ENCODE peak calls at places on chromosome 3, in nine cellular contexts. One of them, this sample, is unnamed. For H3K4me1, the result is how much of the 10 kb centered on the place peaks cover.

GRCh38 chr3:156433910-156434309 is 121.0 kb downstream of the SSR3 start:
- DNase-seq in psoas muscle: no peak
- DNase-seq in heart right ventricle: no peak
- DNase-seq in mammary epithelial cell: no peak
- DNase-seq in esophagus squamous epithelium: no peak
- DNase-seq in A549: no peak
- DNase-seq in ovary: no peak
- DNase-seq in endodermal cell: no peak
- DNase-seq in adrenal gland: no peak
- DNase-seq in this sample: no peak

GRCh38 chr3:194395767-194396527 is 3.1 kb downstream of the GP5 start:
- DNase-seq in psoas muscle: no peak
- DNase-seq in heart right ventricle: peak
- DNase-seq in mammary epithelial cell: no peak
- DNase-seq in esophagus squamous epithelium: no peak
- DNase-seq in A549: no peak
- DNase-seq in ovary: peak
- DNase-seq in endodermal cell: peak
- DNase-seq in adrenal gland: no peak
- DNase-seq in this sample: no peak

GRCh38 chr3:55771503-55771902 is 284.4 kb upstream of the WNT5A start:
- DNase-seq in psoas muscle: no peak
- DNase-seq in heart right ventricle: no peak
- DNase-seq in mammary epithelial cell: no peak
- DNase-seq in esophagus squamous epithelium: no peak
- DNase-seq in A549: no peak
- DNase-seq in ovary: no peak
- DNase-seq in endodermal cell: no peak
- DNase-seq in adrenal gland: no peak
- DNase-seq in this sample: no peak

GRCh38 chr3:30102372-30102771 is 504.0 kb upstream of the TGFBR2 start:
- DNase-seq in psoas muscle: no peak
- DNase-seq in heart right ventricle: no peak
- DNase-seq in mammary epithelial cell: no peak
- DNase-seq in esophagus squamous epithelium: no peak
- DNase-seq in A549: no peak
- DNase-seq in ovary: no peak
- DNase-seq in endodermal cell: no peak
- DNase-seq in adrenal gland: no peak
- DNase-seq in this sample: no peak

GRCh38 chr3:105417538-105418289 is 51.0 kb downstream of the ALCAM start:
- DNase-seq in psoas muscle: no peak
- DNase-seq in heart right ventricle: no peak
- DNase-seq in mammary epithelial cell: peak
- DNase-seq in esophagus squamous epithelium: no peak
- DNase-seq in A549: no peak
- DNase-seq in ovary: no peak
- DNase-seq in endodermal cell: no peak
- DNase-seq in adrenal gland: no peak
- DNase-seq in this sample: no peak

GRCh38 chr3:100089802-100090668 is 24.3 kb downstream of the FILIP1L start:
- DNase-seq in psoas muscle: peak
- DNase-seq in heart right ventricle: peak
- DNase-seq in mammary epithelial cell: peak
- DNase-seq in esophagus squamous epithelium: no peak
- DNase-seq in A549: peak
- DNase-seq in ovary: no peak
- DNase-seq in endodermal cell: peak
- DNase-seq in adrenal gland: peak
- DNase-seq in this sample: no peak

GRCh38 chr3:189947948-189948723 is 172.6 kb downstream of the P3H2 start:
- DNase-seq in psoas muscle: no peak
- DNase-seq in heart right ventricle: no peak
- DNase-seq in mammary epithelial cell: peak
- DNase-seq in esophagus squamous epithelium: no peak
- DNase-seq in A549: no peak
- DNase-seq in ovary: no peak
- DNase-seq in endodermal cell: peak
- DNase-seq in adrenal gland: no peak
- DNase-seq in this sample: no peak

GRCh38 chr3:188914556-188914955 is 257.2 kb upstream of the TPRG1 start:
- DNase-seq in psoas muscle: no peak
- DNase-seq in heart right ventricle: no peak
- DNase-seq in mammary epithelial cell: no peak
- DNase-seq in esophagus squamous epithelium: no peak
- DNase-seq in A549: no peak
- DNase-seq in ovary: no peak
- DNase-seq in endodermal cell: no peak
- DNase-seq in adrenal gland: no peak
- DNase-seq in this sample: no peak

GRCh38 chr3:127637546-127637945 is 8.6 kb downstream of the PODXL2 start:
- DNase-seq in psoas muscle: no peak
- DNase-seq in heart right ventricle: no peak
- DNase-seq in mammary epithelial cell: no peak
- DNase-seq in esophagus squamous epithelium: no peak
- DNase-seq in A549: no peak
- DNase-seq in ovary: no peak
- DNase-seq in endodermal cell: no peak
- DNase-seq in adrenal gland: no peak
- DNase-seq in this sample: peak

GRCh38 chr3:61869378-61869777 is 308.0 kb downstream of the PTPRG start:
- DNase-seq in psoas muscle: no peak
- DNase-seq in heart right ventricle: no peak
- DNase-seq in mammary epithelial cell: no peak
- DNase-seq in esophagus squamous epithelium: no peak
- DNase-seq in A549: no peak
- DNase-seq in ovary: no peak
- DNase-seq in endodermal cell: no peak
- DNase-seq in adrenal gland: no peak
- DNase-seq in this sample: no peak

GRCh38 chr3:71258526-71258925 is 325.0 kb downstream of the FOXP1 start:
- DNase-seq in psoas muscle: no peak
- DNase-seq in heart right ventricle: no peak
- DNase-seq in mammary epithelial cell: no peak
- DNase-seq in esophagus squamous epithelium: no peak
- DNase-seq in A549: no peak
- DNase-seq in ovary: no peak
- DNase-seq in endodermal cell: no peak
- DNase-seq in adrenal gland: no peak
- DNase-seq in this sample: no peak

GRCh38 chr3:15476378-15476777 is 45.1 kb downstream of the COLQ start:
- DNase-seq in psoas muscle: no peak
- DNase-seq in heart right ventricle: no peak
- DNase-seq in mammary epithelial cell: no peak
- DNase-seq in esophagus squamous epithelium: no peak
- DNase-seq in A549: no peak
- DNase-seq in ovary: no peak
- DNase-seq in endodermal cell: peak
- DNase-seq in adrenal gland: no peak
- DNase-seq in this sample: no peak

DNA sequence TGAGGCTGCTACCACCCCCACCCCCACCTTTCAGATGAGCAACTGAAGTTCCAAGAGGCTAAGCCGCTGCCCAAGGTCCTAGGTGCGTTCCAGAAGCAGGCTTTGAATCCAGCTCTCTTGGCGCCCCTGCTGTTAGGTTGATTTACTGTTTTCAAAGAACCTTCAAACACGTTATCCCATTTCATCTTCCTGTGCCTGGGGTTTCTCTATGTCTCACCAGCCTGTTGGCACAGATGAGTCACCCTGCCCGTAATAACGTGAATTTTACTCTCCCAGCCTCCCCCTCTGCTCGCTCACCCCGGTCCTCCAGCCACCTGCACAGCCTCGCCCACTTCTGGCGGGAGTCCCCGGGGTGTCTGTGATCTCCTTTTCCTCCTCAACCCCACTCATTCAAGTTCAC is 13.1 kb upstream of the TSEN2 start:
- DNase-seq in psoas muscle: no peak
- DNase-seq in heart right ventricle: no peak
- DNase-seq in mammary epithelial cell: peak
- DNase-seq in esophagus squamous epithelium: no peak
- DNase-seq in A549: peak
- DNase-seq in ovary: no peak
- DNase-seq in endodermal cell: peak
- DNase-seq in adrenal gland: peak
- DNase-seq in this sample: peak
- TF ChIP-seq CTCF in psoas muscle: no peak
- TF ChIP-seq CTCF in heart right ventricle: no peak
- TF ChIP-seq CTCF in mammary epithelial cell: no peak
- TF ChIP-seq CTCF in esophagus squamous epithelium: no peak
- TF ChIP-seq CTCF in A549: peak
- TF ChIP-seq CTCF in ovary: no peak
- TF ChIP-seq CTCF in endodermal cell: peak
- TF ChIP-seq CTCF in adrenal gland: no peak
- TF ChIP-seq CTCF in this sample: no peak

GRCh38 chr3:41405466-41405865 is 206.2 kb downstream of the CTNNB1 start:
- DNase-seq in psoas muscle: no peak
- DNase-seq in heart right ventricle: no peak
- DNase-seq in mammary epithelial cell: peak
- DNase-seq in esophagus squamous epithelium: no peak
- DNase-seq in A549: no peak
- DNase-seq in ovary: no peak
- DNase-seq in endodermal cell: no peak
- DNase-seq in adrenal gland: no peak
- DNase-seq in this sample: no peak

GRCh38 chr3:41411065-41411464 is 211.8 kb downstream of the CTNNB1 start:
- DNase-seq in psoas muscle: no peak
- DNase-seq in heart right ventricle: no peak
- DNase-seq in mammary epithelial cell: no peak
- DNase-seq in esophagus squamous epithelium: no peak
- DNase-seq in A549: no peak
- DNase-seq in ovary: no peak
- DNase-seq in endodermal cell: peak
- DNase-seq in adrenal gland: no peak
- DNase-seq in this sample: no peak
- H3K4me1 ChIP-seq in psoas muscle: under half
- H3K4me1 ChIP-seq in heart right ventricle: under half
- H3K4me1 ChIP-seq in mammary epithelial cell: under half
- H3K4me1 ChIP-seq in esophagus squamous epithelium: under half
- H3K4me1 ChIP-seq in A549: under half
- H3K4me1 ChIP-seq in ovary: under half
- H3K4me1 ChIP-seq in endodermal cell: under half
- H3K4me1 ChIP-seq in adrenal gland: under half
- H3K4me1 ChIP-seq in this sample: under half

DNA sequence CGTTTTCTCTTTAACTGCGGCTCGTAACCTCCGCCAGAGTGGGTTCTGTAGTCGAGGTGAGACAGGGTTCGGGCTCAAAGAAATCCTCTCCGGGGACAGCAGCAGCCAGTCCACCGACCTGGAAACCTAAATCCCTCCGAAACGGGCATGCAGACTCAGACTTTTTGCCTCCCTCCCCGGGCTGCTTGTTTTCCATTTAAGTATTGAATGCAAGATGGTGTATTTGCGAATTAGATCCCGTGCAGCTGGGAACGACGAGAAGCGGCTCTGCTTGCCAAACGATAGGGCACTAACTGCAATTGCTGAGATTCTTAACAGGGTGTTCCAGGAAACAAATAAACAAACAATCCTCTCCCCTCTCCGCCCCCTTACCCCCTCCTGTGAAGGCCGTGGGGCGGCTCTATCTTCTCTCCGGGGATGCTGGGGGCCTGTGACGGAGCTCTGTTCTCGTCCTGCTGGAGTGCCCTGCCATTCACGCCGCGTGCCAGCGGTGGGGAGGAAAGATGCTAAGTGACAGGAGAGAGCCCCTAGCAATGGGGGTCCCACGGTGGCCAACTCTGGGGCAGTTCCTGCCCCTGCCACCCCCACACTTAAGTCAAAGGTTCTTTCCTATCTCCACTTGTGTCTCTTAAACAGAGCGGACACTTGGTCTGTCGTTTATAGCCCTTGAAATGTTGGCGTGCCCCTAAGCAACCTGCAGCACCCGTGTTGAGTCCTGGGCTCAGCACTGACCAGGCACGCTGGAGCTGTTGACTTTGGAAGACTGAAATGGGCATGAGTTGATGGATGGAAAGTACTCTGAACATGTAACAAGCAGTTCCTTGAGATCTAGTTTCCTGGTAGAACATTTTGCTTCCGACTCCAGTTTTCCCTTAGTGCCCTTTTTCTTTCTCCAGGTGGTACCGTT is 1.3 kb upstream of the ETV5 start:
- DNase-seq in psoas muscle: peak
- DNase-seq in heart right ventricle: no peak
- DNase-seq in mammary epithelial cell: no peak
- DNase-seq in esophagus squamous epithelium: no peak
- DNase-seq in A549: peak
- DNase-seq in ovary: peak
- DNase-seq in endodermal cell: peak
- DNase-seq in adrenal gland: peak
- DNase-seq in this sample: no peak
- H3K4me3 ChIP-seq in psoas muscle: peak
- H3K4me3 ChIP-seq in heart right ventricle: peak
- H3K4me3 ChIP-seq in mammary epithelial cell: peak
- H3K4me3 ChIP-seq in esophagus squamous epithelium: peak
- H3K4me3 ChIP-seq in A549: peak
- H3K4me3 ChIP-seq in ovary: peak
- H3K4me3 ChIP-seq in endodermal cell: peak
- H3K4me3 ChIP-seq in adrenal gland: peak
- H3K4me3 ChIP-seq in this sample: peak

GRCh38 chr3:10688126-10688525 is 127.9 kb upstream of the SLC6A11 start:
- DNase-seq in psoas muscle: no peak
- DNase-seq in heart right ventricle: no peak
- DNase-seq in mammary epithelial cell: no peak
- DNase-seq in esophagus squamous epithelium: no peak
- DNase-seq in A549: no peak
- DNase-seq in ovary: no peak
- DNase-seq in endodermal cell: peak
- DNase-seq in adrenal gland: no peak
- DNase-seq in this sample: no peak
- TF ChIP-seq CTCF in psoas muscle: no peak
- TF ChIP-seq CTCF in heart right ventricle: no peak
- TF ChIP-seq CTCF in mammary epithelial cell: no peak
- TF ChIP-seq CTCF in esophagus squamous epithelium: no peak
- TF ChIP-seq CTCF in A549: no peak
- TF ChIP-seq CTCF in ovary: no peak
- TF ChIP-seq CTCF in endodermal cell: peak
- TF ChIP-seq CTCF in adrenal gland: no peak
- TF ChIP-seq CTCF in this sample: no peak

GRCh38 chr3:12963184-12963868 is 109.9 kb downstream of the IQSEC1 start:
- DNase-seq in psoas muscle: peak
- DNase-seq in heart right ventricle: no peak
- DNase-seq in mammary epithelial cell: no peak
- DNase-seq in esophagus squamous epithelium: no peak
- DNase-seq in A549: no peak
- DNase-seq in ovary: no peak
- DNase-seq in endodermal cell: no peak
- DNase-seq in adrenal gland: no peak
- DNase-seq in this sample: no peak
- H3K4me1 ChIP-seq in psoas muscle: half or more
- H3K4me1 ChIP-seq in heart right ventricle: half or more
- H3K4me1 ChIP-seq in mammary epithelial cell: under half
- H3K4me1 ChIP-seq in esophagus squamous epithelium: half or more
- H3K4me1 ChIP-seq in A549: under half
- H3K4me1 ChIP-seq in ovary: half or more
- H3K4me1 ChIP-seq in endodermal cell: under half
- H3K4me1 ChIP-seq in adrenal gland: half or more
- H3K4me1 ChIP-seq in this sample: under half

This sample was measured in Peyer's patch.